ENCODE peak calls at places on chromosomes 6 and 20, in eight cellular contexts. I, R, U, L, V, G, X and T are unnamed samples.

GRCh38 chr6:75611702-75612375 is 10.2 kb downstream of the SENP6 start:
- DNase-seq in I (no peak), R (no peak), U (peak), L (no peak), V (no peak), G (no peak), X (no peak), T (no peak)

GRCh38 chr6:93087606-93088005 is 331.8 kb downstream of the EPHA7 start:
- DNase-seq in I (no peak), R (no peak), U (no peak), L (no peak), V (no peak), G (no peak), X (no peak), T (no peak)

GRCh38 chr6:138410048-138410735 is 6.2 kb downstream of the HEBP2 start:
- DNase-seq in I (peak), R (peak), U (peak), L (peak), V (no peak), G (no peak), X (no peak), T (no peak)

GRCh38 chr6:111871725-111872520 is 1.3 kb downstream of the FYN start:
- DNase-seq in I (peak), R (no peak), U (no peak), L (peak), V (no peak), G (no peak), X (no peak), T (no peak)

GRCh38 chr6:53366128-53366527 is 17.4 kb upstream of the ELOVL5 start:
- DNase-seq in I (no peak), R (no peak), U (no peak), L (no peak), V (no peak), G (no peak), X (no peak), T (no peak)

GRCh38 chr6:20969551-20969950 is 435.3 kb downstream of the CDKAL1 start:
- DNase-seq in I (no peak), R (no peak), U (no peak), L (no peak), V (no peak), G (no peak), X (no peak), T (no peak)

GRCh38 chr20:46215913-46216707 is 92.2 kb downstream of the CDH22 start:
- DNase-seq in I (no peak), R (no peak), U (peak), L (peak), V (no peak), G (no peak), X (peak), T (peak)

GRCh38 chr6:168596316-168596715 is 155.3 kb downstream of the SMOC2 start:
- DNase-seq in I (no peak), R (no peak), U (no peak), L (no peak), V (no peak), G (no peak), X (no peak), T (no peak)

GRCh38 chr20:19210426-19211155 is 1.9 kb upstream of the SLC24A3 start:
- DNase-seq in I (peak), R (no peak), U (no peak), L (no peak), V (no peak), G (no peak), X (no peak), T (no peak)

GRCh38 chr6:106975699-106976032 is 1.1 kb upstream of the CD24 start:
- DNase-seq in I (no peak), R (no peak), U (peak), L (peak), V (no peak), G (no peak), X (no peak), T (no peak)

GRCh38 chr20:44053046-44053445 is 133.9 kb downstream of the JPH2 start:
- DNase-seq in I (no peak), R (no peak), U (no peak), L (no peak), V (no peak), G (no peak), X (no peak), T (no peak)

GRCh38 chr20:36132802-36133211 is 21.7 kb upstream of the EPB41L1 start:
- DNase-seq in I (no peak), R (no peak), U (no peak), L (no peak), V (no peak), G (no peak), X (no peak), T (no peak)
- H3K4me3 ChIP-seq in I (no peak), R (no peak), U (no peak), L (no peak), V (no peak), G (no peak), X (no peak), T (no peak)

DNA sequence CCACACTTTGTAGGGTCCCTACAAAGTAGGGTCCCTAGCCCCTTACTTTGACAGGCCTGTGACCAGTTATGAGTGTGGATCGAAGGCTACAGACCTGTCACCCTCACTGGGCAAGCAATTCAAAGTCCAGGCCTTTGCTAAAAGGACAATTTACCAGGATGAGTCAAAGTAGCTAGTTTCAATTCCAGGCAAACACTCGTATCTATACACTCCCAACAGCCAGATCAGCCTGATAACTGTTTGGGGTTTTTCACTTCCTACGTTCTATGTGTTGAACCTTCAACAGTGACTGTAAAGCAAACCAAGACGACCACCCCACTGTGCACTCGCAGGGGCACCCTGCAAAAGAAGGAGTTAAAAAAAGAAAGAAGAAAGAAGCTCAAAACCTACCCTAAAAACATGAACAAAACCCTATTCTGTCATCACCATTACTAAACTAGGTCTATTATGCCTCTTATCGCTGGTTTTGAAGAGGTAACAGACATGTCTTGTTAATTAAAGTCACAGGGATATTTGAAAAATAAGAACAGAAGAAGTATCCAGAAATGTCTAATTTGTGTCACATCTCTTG is 3.2 kb downstream of the GFOD1 start:
- DNase-seq in I (no peak), R (no peak), U (peak), L (no peak), V (no peak), G (no peak), X (no peak), T (no peak)
- H3K4me3 ChIP-seq in I (no peak), R (no peak), U (peak), L (no peak), V (no peak), G (no peak), X (no peak), T (no peak)

DNA sequence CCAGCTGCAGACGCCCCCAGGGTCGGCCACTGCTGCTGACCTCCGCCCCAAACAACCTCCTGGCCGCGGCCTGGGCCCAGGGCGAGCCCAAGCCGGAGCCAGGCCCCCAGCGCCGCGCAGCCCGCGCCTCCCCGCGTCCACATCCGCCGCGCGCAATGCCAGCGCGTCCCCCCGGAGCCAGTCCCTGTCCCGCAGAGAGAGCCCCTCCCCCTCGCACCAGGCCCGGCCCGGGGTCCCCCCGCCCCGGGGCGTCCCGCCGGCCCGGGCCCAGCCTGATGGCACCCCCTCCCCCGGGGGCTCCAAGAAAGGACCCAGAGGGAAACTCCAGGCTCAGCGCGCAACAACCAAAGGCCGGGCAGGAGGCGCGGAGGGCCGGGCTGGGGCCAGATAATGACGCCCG is 13.1 kb upstream of the SLC22A7 start:
- DNase-seq in I (no peak), R (no peak), U (no peak), L (no peak), V (no peak), G (no peak), X (no peak), T (no peak)
- H3K4me3 ChIP-seq in I (no peak), R (no peak), U (no peak), L (no peak), V (no peak), G (no peak), X (no peak), T (peak)

DNA sequence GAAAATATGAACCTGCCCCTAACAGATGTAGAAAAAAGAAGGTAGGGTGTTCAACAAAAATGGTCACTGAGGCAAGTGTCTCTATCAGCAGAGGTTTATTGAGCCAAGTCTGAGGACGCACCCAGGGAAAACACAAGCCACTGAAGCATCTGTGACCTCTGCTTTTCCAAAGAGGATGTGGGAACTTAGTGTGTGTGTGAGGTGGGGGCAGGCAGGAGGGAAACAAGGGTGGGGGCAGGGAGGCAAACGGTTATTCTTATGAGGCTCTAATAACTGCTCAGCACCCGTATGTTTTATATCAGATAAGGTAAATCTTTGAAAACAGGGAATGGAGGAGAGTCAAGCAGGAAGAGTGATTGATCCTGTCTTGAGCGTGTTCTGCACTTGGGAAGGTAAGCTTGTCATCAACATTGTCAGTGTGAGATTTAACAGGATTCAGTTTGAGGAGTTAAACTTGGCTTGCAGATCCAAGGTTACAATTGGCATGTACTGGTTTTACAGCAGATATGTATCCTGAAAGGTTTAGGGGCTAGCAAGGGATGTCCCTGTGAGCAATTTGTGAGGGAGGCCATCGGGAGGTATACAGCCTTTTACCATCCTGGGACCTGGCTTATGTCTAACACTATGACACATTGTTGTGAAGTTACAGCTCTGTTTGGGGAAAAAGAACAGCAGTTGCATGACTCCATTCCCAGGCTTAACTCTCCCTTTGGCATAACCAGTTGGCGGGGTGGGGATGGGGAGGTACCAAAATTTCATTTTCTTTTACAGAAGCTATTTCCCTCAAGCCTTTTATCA is 33.7 kb downstream of the NINL start:
- DNase-seq in I (no peak), R (no peak), U (no peak), L (no peak), V (no peak), G (no peak), X (no peak), T (no peak)
- H3K4me3 ChIP-seq in I (no peak), R (no peak), U (no peak), L (no peak), V (no peak), G (no peak), X (no peak), T (no peak)

GRCh38 chr6:146911635-146912034 is 292.6 kb upstream of the STXBP5 start:
- DNase-seq in I (no peak), R (no peak), U (no peak), L (no peak), V (no peak), G (no peak), X (no peak), T (no peak)

GRCh38 chr6:146913842-146914562 is 290.2 kb upstream of the STXBP5 start:
- DNase-seq in I (peak), R (peak), U (peak), L (peak), V (peak), G (peak), X (peak), T (peak)

GRCh38 chr6:146910611-146911010 is 293.6 kb upstream of the STXBP5 start:
- DNase-seq in I (no peak), R (no peak), U (no peak), L (no peak), V (no peak), G (no peak), X (no peak), T (no peak)

GRCh38 chr6:146914563-146915483 is 289.4 kb upstream of the STXBP5 start:
- DNase-seq in I (peak), R (peak), U (peak), L (peak), V (peak), G (peak), X (peak), T (no peak)

DNA sequence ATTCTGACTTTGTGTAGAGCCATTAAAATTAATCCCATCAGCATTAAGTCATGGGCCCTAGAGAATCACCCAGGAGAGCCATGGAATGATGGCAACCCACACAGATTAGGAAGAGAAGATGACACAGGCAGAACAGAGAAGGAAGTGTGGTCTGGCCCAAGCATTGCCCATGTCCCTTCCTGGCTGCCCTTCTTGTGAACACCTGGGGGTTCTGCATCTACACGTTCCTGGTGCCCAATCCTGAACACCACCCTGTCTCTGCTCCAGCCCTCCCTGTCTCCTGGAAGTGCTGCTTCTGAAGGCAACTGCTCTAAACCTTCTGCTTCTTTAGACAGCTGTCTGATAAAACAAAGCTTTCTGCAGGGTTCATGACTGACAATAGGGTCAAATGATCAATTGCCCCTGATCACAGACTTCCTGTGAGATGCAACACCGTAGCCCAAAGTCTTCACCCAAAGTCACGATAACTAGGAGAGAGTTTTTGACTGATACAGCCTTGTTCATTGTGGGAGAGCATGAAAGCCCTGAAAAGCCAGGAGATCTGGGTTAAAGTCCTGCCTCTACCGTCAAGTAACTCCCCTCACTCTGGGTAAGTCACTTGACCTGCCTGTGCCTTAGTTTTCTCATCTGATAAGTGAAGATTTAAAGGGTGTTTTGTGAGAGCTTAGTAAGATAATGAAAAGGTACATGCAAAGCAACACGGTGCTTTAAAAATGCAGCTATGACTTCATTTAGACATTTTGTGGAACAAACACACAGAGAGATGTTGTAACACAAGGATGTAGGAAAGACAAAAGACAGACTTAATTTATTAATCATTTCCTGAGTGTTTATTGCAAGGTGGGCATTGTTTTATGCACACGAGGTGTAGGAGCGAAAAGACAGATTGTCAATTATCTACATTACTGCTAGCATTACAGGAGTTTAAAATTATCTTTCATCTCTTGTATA is 291.2 kb upstream of the STXBP5 start:
- DNase-seq in I (no peak), R (no peak), U (peak), L (peak), V (no peak), G (no peak), X (no peak), T (no peak)
- H3K4me3 ChIP-seq in I (no peak), R (no peak), U (peak), L (peak), V (no peak), G (no peak), X (no peak), T (no peak)

GRCh38 chr6:163010145-163010544 is 282.4 kb downstream of the PACRG start:
- DNase-seq in I (no peak), R (no peak), U (no peak), L (no peak), V (no peak), G (no peak), X (no peak), T (no peak)

GRCh38 chr6:163008626-163009025 is 280.9 kb downstream of the PACRG start:
- DNase-seq in I (no peak), R (no peak), U (no peak), L (no peak), V (no peak), G (no peak), X (no peak), T (no peak)
- H3K4me3 ChIP-seq in I (no peak), R (no peak), U (no peak), L (no peak), V (no peak), G (no peak), X (no peak), T (no peak)

GRCh38 chr6:170289971-170290305 is 940 bp downstream of the DLL1 start:
- DNase-seq in I (no peak), R (no peak), U (no peak), L (no peak), V (no peak), G (no peak), X (no peak), T (no peak)
- H3K4me3 ChIP-seq in I (peak), R (peak), U (peak), L (no peak), V (peak), G (peak), X (peak), T (peak)

GRCh38 chr6:17851001-17851719 is 136.3 kb downstream of the KIF13A start:
- DNase-seq in I (no peak), R (no peak), U (no peak), L (no peak), V (no peak), G (no peak), X (no peak), T (no peak)

GRCh38 chr6:17853533-17853932 is 133.9 kb downstream of the KIF13A start:
- DNase-seq in I (no peak), R (no peak), U (no peak), L (no peak), V (no peak), G (no peak), X (no peak), T (no peak)

GRCh38 chr6:17855381-17855780 is 132.1 kb downstream of the KIF13A start:
- DNase-seq in I (no peak), R (no peak), U (no peak), L (no peak), V (no peak), G (no peak), X (no peak), T (no peak)

GRCh38 chr6:17850281-17850680 is 137.2 kb downstream of the KIF13A start:
- DNase-seq in I (no peak), R (no peak), U (no peak), L (no peak), V (no peak), G (no peak), X (no peak), T (no peak)

DNA sequence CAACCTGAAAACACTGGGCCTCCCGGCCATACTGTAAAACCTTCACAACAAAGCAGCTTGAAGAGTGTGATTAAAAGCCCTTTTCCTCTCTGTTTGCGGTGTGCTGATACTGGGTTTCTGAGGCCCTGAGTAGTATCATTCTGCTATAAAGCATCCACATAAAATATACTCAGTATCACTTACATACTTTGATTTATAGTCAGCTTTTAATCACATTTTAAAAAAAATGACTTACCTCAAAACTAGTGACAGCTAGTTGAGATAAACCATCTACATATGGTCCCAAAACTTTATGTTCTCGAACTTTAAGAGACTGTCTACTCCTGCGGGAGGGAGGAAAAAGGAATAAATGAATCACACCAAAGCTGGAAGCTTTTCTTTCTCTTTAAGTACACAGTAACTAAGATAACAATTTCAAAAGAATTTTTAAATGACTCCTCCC is 135.7 kb downstream of the KIF13A start:
- DNase-seq in I (no peak), R (no peak), U (no peak), L (no peak), V (no peak), G (no peak), X (no peak), T (no peak)
- H3K4me3 ChIP-seq in I (no peak), R (no peak), U (no peak), L (no peak), V (no peak), G (no peak), X (no peak), T (no peak)

DNA sequence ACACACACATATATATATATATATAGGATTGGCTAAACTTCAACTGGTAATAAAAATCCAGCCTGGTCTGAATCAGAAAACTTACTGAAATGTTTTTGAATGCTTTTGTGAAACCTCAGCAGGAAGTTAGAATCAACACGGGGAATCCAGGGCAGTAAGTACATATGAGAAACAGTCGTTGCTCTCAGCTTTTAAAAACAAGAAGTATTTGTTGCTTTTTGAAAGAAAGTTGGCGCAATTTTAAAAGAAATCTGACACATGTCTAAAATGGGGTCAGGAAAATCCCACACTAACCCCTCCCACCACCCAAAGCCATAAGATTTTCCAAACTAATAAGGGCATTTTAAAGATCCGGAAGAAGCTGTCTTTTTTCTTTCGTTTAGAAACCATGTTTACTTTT is 11.5 kb upstream of the CCDC170 start:
- DNase-seq in I (no peak), R (no peak), U (no peak), L (no peak), V (no peak), G (no peak), X (no peak), T (no peak)
- H3K4me3 ChIP-seq in I (no peak), R (no peak), U (no peak), L (no peak), V (no peak), G (no peak), X (no peak), T (no peak)